ENCODE peak calls at places on chromosomes 1 and 21, in nine cellular contexts. A is adrenal gland, B is breast epithelium, Q is testis, H is ovary, S is body of pancreas, Z is A549, U is suprapubic skin, N is gastrocnemius medialis. M is an unnamed sample.

GRCh38 chr1:213714645-213715044 is 273.1 kb upstream of the PROX1 start:
- DNase-seq in A (no peak), B (no peak), Q (no peak), H (no peak), S (no peak), Z (no peak), U (no peak), N (no peak), M (no peak)

GRCh38 chr1:35558374-35559316 is 1.0 kb downstream of the NCDN start:
- DNase-seq in A (peak; percentile 32), B (no peak), Q (no peak), H (peak; percentile 60), S (no peak), Z (no peak), U (peak; percentile 78), N (no peak), M (no peak)

GRCh38 chr1:36692465-36692864 is 209.8 kb upstream of the CSF3R start:
- DNase-seq in A (no peak), B (no peak), Q (no peak), H (no peak), S (no peak), Z (no peak), U (no peak), N (no peak), M (no peak)

GRCh38 chr1:11944358-11944981 is 10.0 kb downstream of the PLOD1 start:
- DNase-seq in A (no peak), B (no peak), Q (no peak), H (no peak), S (no peak), Z (no peak), U (no peak), N (peak; percentile 60), M (no peak)

GRCh38 chr1:40722622-40723021 is 31.1 kb downstream of the NFYC start:
- DNase-seq in A (no peak), B (no peak), Q (no peak), H (no peak), S (no peak), Z (no peak), U (no peak), N (no peak), M (no peak)

GRCh38 chr21:20698585-20698984 is 299.6 kb upstream of the NCAM2 start:
- DNase-seq in A (no peak), B (no peak), Q (no peak), H (no peak), S (no peak), Z (no peak), U (no peak), N (no peak), M (no peak)

GRCh38 chr1:195894411-195894810 is 713.8 kb downstream of the KCNT2 start:
- DNase-seq in A (no peak), B (no peak), Q (peak; percentile 77), H (no peak), S (no peak), Z (no peak), U (no peak), N (no peak), M (no peak)

GRCh38 chr1:119893238-119893791 is 3.0 kb downstream of the ADAM30 start:
- DNase-seq in A (no peak), B (no peak), Q (no peak), H (no peak), S (peak; percentile 39), Z (no peak), U (no peak), N (no peak), M (no peak)

GRCh38 chr1:155127672-155128468 is at the start of gene EFNA1:
- DNase-seq in A (peak; percentile 45), B (peak; percentile 80), Q (peak; percentile 44), H (peak; percentile 63), S (peak; percentile 76), Z (no peak), U (no peak), N (peak; percentile 32), M (peak; percentile 45)

GRCh38 chr1:155128469-155128754 is 736 bp downstream of the EFNA1 start:
- DNase-seq in A (no peak), B (no peak), Q (no peak), H (no peak), S (no peak), Z (no peak), U (no peak), N (no peak), M (no peak)

GRCh38 chr1:155125946-155126493 is 1.7 kb upstream of the EFNA1 start:
- DNase-seq in A (peak; percentile 61), B (peak; percentile 65), Q (peak; percentile 66), H (peak; percentile 68), S (peak; percentile 68), Z (no peak), U (no peak), N (no peak), M (no peak)

GRCh38 chr1:155126494-155127104 is 1.1 kb upstream of the EFNA1 start:
- DNase-seq in A (no peak), B (peak; percentile 76), Q (peak; percentile 42), H (no peak), S (peak; percentile 46), Z (no peak), U (peak; percentile 83), N (no peak), M (no peak)

DNA sequence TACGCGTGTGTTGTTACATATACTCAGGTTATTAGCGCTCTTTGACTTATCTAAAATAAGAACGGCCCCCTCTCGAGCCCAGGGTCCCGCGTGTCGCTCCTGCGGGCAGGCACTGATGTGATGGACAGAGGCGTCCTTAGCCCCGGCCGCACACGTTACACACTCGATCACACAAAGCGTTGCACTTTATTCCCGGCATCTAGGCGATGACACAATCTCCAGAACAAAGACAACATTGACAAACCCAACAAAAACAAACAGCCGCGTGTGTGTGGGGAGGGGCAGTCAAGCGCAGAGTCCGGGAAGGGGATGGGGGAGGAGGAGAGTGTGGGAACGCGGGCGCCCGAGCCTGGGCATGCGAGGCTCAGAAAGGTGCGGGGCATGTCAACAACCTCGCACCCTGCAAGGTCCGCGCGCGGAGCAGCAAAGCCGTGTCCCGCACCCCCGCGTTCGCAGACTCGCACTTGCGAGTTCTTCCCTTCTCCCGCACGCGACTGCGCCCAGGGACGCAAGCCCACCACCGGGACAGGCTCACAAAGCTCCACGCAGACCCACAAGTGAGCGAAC is 488 bp upstream of the EFNA1 start:
- DNase-seq in A (peak; percentile 73), B (peak; percentile 87), Q (peak; percentile 59), H (no peak), S (peak; percentile 78), Z (no peak), U (peak; percentile 83), N (no peak), M (no peak)
- TF ChIP-seq POLR2A in A (no peak), B (peak; percentile 78), Q (no peak), H (no peak), S (peak; percentile 62), Z (no peak), U (no peak), N (no peak), M (no peak)

DNA sequence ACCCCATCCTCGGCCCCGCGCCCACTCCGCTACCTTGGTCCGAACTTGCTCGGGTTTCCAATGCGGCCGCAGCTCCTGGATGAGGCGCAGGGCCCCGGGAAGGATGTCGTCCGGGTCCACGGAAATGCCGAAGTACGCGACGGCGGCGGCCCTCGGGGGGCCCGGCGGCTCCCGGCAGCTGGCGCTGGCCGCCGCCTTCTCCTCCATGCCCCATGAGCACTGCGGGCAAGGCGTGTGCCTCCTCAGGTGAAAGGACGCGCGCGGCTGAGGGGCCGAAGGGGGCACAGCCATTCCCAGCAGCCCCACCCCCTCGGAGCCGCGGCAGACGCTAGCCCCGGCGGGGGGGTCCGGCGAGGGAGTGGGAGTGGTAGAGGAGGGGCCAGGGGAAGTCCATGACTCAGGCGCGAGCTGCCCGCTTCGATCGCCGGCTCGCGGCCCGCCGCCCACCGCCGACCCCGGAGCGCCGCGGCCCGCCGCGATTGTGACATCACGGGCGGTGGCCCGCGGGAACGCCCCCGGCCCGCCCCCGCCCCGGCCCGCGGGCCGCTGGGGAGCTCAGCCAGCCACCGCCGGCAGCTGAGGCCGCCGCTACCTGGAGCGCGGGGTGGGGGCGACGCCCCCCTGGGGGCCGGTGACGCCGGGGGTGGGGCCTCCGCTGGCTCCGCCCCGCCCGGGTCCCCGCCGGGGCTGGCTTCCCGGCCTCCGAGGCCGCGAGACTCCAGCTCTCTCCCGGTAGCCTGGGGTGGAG is at the start of gene ETNK2:
- DNase-seq in A (peak; percentile 64), B (no peak), Q (peak; percentile 74), H (peak; percentile 89), S (peak; percentile 69), Z (peak; percentile 83), U (no peak), N (no peak), M (peak; percentile 65)
- TF ChIP-seq POLR2A in A (no peak), B (no peak), Q (no peak), H (peak; percentile 39), S (no peak), Z (no peak), U (no peak), N (no peak), M (no peak)

GRCh38 chr1:156691665-156692408 is 13.5 kb downstream of the CRABP2 start:
- DNase-seq in A (no peak), B (no peak), Q (no peak), H (no peak), S (no peak), Z (no peak), U (no peak), N (no peak), M (no peak)

GRCh38 chr1:156694563-156694962 is 10.8 kb downstream of the CRABP2 start:
- DNase-seq in A (no peak), B (no peak), Q (no peak), H (no peak), S (no peak), Z (no peak), U (no peak), N (no peak), M (no peak)

GRCh38 chr1:156692409-156692957 is 12.9 kb downstream of the CRABP2 start:
- DNase-seq in A (no peak), B (peak; percentile 78), Q (no peak), H (no peak), S (peak; percentile 69), Z (no peak), U (no peak), N (no peak), M (no peak)

GRCh38 chr1:156693858-156694562 is 11.4 kb downstream of the CRABP2 start:
- DNase-seq in A (no peak), B (peak; percentile 69), Q (peak; percentile 51), H (no peak), S (peak; percentile 24), Z (no peak), U (no peak), N (no peak), M (no peak)

GRCh38 chr1:156692958-156693857 is 12.2 kb downstream of the CRABP2 start:
- DNase-seq in A (no peak), B (peak; percentile 82), Q (no peak), H (no peak), S (peak; percentile 83), Z (no peak), U (no peak), N (no peak), M (no peak)
- TF ChIP-seq POLR2A in A (no peak), B (no peak), Q (no peak), H (no peak), S (no peak), Z (no peak), U (no peak), N (no peak), M (no peak)

DNA sequence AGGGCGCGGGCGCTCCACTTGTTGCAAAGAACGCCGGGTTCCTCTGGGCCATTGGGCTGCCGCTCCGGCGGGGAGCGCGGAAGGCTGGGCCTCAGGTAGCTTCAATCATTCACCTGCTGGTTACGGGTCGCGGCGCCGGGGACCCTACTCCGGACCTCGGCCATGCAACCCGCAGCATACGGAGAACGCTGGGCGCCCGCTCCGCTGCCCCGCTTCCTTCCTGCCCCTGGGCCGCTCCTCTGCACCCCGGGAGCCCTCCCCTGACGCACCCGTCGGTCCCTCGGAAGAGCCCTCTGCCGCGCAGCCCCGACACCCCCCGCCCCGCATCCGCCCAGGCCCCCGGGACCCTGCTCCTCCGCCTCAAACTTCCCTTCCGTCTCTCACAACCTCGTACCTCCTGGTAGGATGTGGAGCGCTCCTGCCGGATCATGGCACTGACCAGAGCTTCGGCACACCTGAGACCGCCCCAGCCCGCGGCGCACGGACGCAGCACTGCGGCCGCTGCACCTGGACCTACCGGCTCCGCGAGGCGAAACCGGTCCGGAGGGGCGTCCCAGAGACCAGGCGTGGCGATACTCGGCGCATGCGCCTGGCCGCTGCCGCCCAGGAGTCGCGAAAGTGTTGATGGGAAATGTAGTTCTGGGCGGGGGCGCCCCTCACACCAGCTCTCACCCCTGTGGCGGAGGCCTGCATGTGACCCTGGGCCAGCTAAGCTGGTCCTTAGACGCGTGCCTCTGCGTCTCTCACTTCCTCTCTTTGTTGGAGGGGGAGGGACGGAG is at the start of gene PACC1:
- DNase-seq in A (peak; percentile 86), B (peak; percentile 79), Q (peak; percentile 93), H (peak; percentile 89), S (peak; percentile 92), Z (peak; percentile 99), U (peak; percentile 91), N (peak; percentile 70), M (peak; percentile 96)
- TF ChIP-seq POLR2A in A (peak; percentile 20), B (peak; percentile 50), Q (no peak), H (no peak), S (peak; percentile 82), Z (peak; percentile 93), U (no peak), N (peak; percentile 30), M (peak; percentile 75)